ENCODE peak calls at places on chromosomes 13 and 19, in ten cellular contexts. N is breast epithelium, A is H1, H is IMR-90, Z is uterus, W is tibial nerve, E is Peyer's patch, I is ovary, F is NB4, G is thyroid gland. D is an unnamed sample.

GRCh38 chr13:42393573-42394360 is 121.8 kb downstream of the AKAP11 start:
- DNase-seq in N (no peak), A (no peak), H (no peak), Z (no peak), W (no peak), E (no peak), I (no peak), F (no peak), G (no peak), D (no peak)

GRCh38 chr13:64556391-64556790 is 2673.7 kb downstream of the PCDH9 start:
- DNase-seq in N (no peak), A (no peak), H (peak), Z (no peak), W (no peak), E (no peak), I (no peak), F (no peak), G (no peak), D (no peak)

GRCh38 chr19:3608750-3609322 is 2.2 kb upstream of the TBXA2R start:
- DNase-seq in N (no peak), A (no peak), H (no peak), Z (no peak), W (no peak), E (no peak), I (no peak), F (peak), G (no peak), D (no peak)

GRCh38 chr19:47305309-47305751 is 4.3 kb upstream of the C5AR1 start:
- DNase-seq in N (no peak), A (peak), H (peak), Z (peak), W (peak), E (peak), I (peak), F (peak), G (peak), D (peak)

GRCh38 chr13:44160549-44161278 is 212.9 kb upstream of the SERP2 start:
- DNase-seq in N (no peak), A (no peak), H (peak), Z (peak), W (no peak), E (no peak), I (no peak), F (no peak), G (no peak), D (no peak)

GRCh38 chr19:11693505-11694499 is 44.9 kb downstream of the ZNF823 start:
- DNase-seq in N (no peak), A (peak), H (peak), Z (no peak), W (no peak), E (no peak), I (no peak), F (peak), G (peak), D (no peak)

GRCh38 chr13:111790621-111791020 is 276.3 kb upstream of the SOX1 start:
- DNase-seq in N (no peak), A (no peak), H (no peak), Z (no peak), W (no peak), E (no peak), I (no peak), F (no peak), G (no peak), D (no peak)

GRCh38 chr13:66809496-66809895 is 420.6 kb downstream of the PCDH9 start:
- DNase-seq in N (no peak), A (no peak), H (peak), Z (no peak), W (no peak), E (no peak), I (no peak), F (no peak), G (no peak), D (no peak)

GRCh38 chr13:31199849-31200635 is at the start of gene B3GLCT:
- DNase-seq in N (peak), A (peak), H (peak), Z (peak), W (peak), E (peak), I (peak), F (peak), G (peak), D (peak)

GRCh38 chr13:78993792-78994191 is 334.8 kb upstream of the OBI1 start:
- DNase-seq in N (no peak), A (no peak), H (no peak), Z (no peak), W (no peak), E (no peak), I (no peak), F (no peak), G (no peak), D (no peak)

GRCh38 chr13:27915301-27916207 is 4.2 kb upstream of the PDX1 start:
- DNase-seq in N (no peak), A (no peak), H (no peak), Z (no peak), W (no peak), E (no peak), I (no peak), F (no peak), G (no peak), D (no peak)

GRCh38 chr19:52007436-52007804 is 591 bp downstream of the ZNF615 start:
- DNase-seq in N (no peak), A (no peak), H (no peak), Z (no peak), W (no peak), E (no peak), I (no peak), F (no peak), G (no peak), D (no peak)

GRCh38 chr19:44051654-44052402 is at the start of gene ZNF223:
- DNase-seq in N (peak), A (peak), H (peak), Z (peak), W (peak), E (peak), I (peak), F (peak), G (peak), D (peak)

GRCh38 chr13:110883539-110883938 is 31.3 kb downstream of the ANKRD10 start:
- DNase-seq in N (no peak), A (no peak), H (no peak), Z (no peak), W (no peak), E (no peak), I (no peak), F (no peak), G (no peak), D (no peak)

GRCh38 chr19:35545855-35546381 is 492 bp downstream of the TMEM147 start:
- DNase-seq in N (peak), A (no peak), H (no peak), Z (peak), W (no peak), E (peak), I (peak), F (peak), G (peak), D (peak)

GRCh38 chr19:51602189-51602854 is 27.9 kb downstream of the SIGLEC5 start:
- DNase-seq in N (no peak), A (no peak), H (no peak), Z (no peak), W (no peak), E (no peak), I (no peak), F (peak), G (no peak), D (peak)

GRCh38 chr19:38303517-38304351 is at the start of gene C19orf33:
- DNase-seq in N (peak), A (no peak), H (no peak), Z (no peak), W (no peak), E (peak), I (no peak), F (no peak), G (peak), D (peak)

GRCh38 chr19:10361569-10362011 is 18.8 kb downstream of the TYK2 start:
- DNase-seq in N (no peak), A (no peak), H (no peak), Z (no peak), W (no peak), E (no peak), I (no peak), F (peak), G (no peak), D (no peak)

GRCh38 chr19:10362259-10362658 is 18.1 kb downstream of the TYK2 start:
- DNase-seq in N (no peak), A (no peak), H (no peak), Z (no peak), W (no peak), E (no peak), I (no peak), F (no peak), G (no peak), D (no peak)

GRCh38 chr19:10364644-10365043 is 15.7 kb downstream of the TYK2 start:
- DNase-seq in N (no peak), A (no peak), H (no peak), Z (no peak), W (no peak), E (no peak), I (no peak), F (no peak), G (no peak), D (no peak)

GRCh38 chr19:10365518-10365917 is 14.9 kb downstream of the TYK2 start:
- DNase-seq in N (no peak), A (no peak), H (no peak), Z (no peak), W (no peak), E (no peak), I (no peak), F (no peak), G (no peak), D (no peak)

GRCh38 chr19:10363789-10364281 is 16.5 kb downstream of the TYK2 start:
- DNase-seq in N (no peak), A (no peak), H (no peak), Z (no peak), W (no peak), E (no peak), I (no peak), F (peak), G (no peak), D (no peak)
- TF ChIP-seq POLR2A in N (no peak), A (no peak), H (no peak), Z (no peak), W (no peak), E (no peak), I (no peak), F (no peak), G (no peak), D (no peak)

DNA sequence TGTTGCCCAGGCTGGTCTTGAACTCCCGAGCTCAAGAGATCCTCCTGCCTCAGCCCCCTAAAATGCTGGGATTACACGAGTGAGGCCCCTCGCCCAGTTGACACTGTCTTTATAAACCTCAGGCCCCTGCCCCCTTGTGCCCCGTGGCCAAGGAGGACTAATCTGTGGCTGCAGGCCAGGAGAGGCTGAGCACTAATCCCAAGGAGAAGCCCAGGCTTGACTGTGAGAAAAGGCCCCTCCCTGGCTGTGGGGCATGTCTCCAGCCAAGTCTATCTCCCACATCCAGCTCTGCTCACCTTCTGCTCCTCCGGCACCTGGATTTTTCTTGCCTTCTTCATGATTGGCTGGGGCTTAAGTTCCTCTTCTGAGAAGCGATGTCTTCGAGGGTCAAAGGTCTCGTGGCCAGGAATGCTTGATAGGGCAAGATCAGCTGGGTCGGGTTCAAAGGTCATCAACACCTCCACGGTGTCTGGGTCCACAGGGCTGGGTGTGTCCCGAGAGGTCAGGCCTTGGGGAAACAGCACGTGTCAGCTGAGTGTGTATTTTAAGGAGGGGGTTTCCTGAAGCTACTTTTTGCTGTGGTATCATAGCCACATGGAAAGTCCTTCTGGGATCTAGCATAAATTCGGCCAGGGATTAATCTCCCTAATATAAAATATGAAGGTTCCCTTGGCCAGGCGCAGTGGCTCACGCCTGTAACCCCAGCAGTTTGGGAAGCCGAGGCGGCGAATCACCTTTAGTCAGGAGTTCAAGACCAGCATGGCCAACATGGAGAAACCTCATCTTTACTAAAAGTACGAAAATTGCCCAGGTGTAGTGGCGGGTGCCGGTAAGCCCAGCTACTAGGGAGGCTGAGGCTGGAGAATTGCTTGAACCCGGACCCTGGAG is 3.8 kb downstream of the DBP start:
- DNase-seq in N (no peak), A (no peak), H (no peak), Z (no peak), W (no peak), E (peak), I (no peak), F (peak), G (peak), D (peak)
- TF ChIP-seq POLR2A in N (no peak), A (no peak), H (no peak), Z (no peak), W (no peak), E (peak), I (no peak), F (no peak), G (no peak), D (no peak)

DNA sequence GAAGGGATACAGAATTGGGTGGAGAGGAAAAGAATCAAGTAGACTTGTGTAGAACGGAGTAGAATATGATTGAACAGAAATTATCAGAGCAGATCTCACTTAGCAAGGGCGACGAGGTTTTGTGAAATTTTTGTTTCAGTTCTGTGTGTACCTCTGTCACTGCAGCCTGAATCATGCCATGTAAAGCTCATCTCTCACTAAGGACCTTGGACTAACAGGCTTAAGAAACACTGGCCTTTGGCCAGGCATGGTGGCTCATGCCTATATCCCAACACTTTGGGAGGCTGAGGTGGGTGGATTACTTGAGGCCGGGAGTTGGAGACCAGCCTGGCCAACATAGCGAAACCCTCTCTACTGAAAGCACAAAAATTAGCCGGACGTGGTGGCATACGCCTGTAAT is 62.6 kb downstream of the MYH14 start:
- DNase-seq in N (no peak), A (no peak), H (no peak), Z (no peak), W (no peak), E (no peak), I (no peak), F (no peak), G (no peak), D (no peak)
- TF ChIP-seq POLR2A in N (no peak), A (no peak), H (no peak), Z (no peak), W (no peak), E (no peak), I (no peak), F (no peak), G (no peak), D (no peak)

GRCh38 chr19:42246869-42247630 is 4.6 kb upstream of the GSK3A start:
- DNase-seq in N (no peak), A (no peak), H (peak), Z (no peak), W (no peak), E (no peak), I (no peak), F (no peak), G (no peak), D (no peak)
- TF ChIP-seq POLR2A in N (no peak), A (peak), H (no peak), Z (no peak), W (no peak), E (no peak), I (no peak), F (no peak), G (no peak), D (no peak)

DNA sequence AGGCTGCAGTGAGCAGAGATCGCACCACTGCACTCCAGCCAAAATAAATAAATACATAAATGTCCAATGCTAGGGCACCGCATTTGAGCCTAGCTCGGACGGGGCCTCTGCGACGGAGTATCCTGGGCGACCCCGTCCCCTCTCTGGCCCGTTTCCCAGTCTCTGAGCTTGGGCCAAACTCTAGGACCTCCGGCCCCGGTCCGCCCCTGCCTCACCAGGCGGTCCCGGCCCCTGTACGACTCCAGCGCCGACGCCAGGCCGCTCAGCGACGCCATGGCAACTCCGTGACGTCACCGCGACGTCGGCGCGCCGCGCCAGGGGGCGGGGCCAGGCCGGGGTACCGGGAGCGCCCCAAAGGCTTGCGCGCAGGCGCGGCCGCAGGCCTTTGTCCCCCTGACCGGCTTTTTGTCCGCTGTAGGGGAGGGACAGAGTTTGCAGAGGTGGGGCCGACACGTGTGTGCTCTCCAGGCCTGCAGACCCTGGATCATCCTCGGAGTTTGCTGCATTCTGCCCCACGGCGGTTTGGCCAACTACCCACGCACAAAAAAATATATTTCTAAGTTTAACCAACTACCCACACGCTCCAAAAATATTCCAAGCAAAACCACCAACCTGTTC is at the start of gene PEX11G:
- DNase-seq in N (peak), A (peak), H (peak), Z (peak), W (peak), E (peak), I (peak), F (peak), G (peak), D (peak)
- TF ChIP-seq POLR2A in N (peak), A (peak), H (peak), Z (peak), W (peak), E (peak), I (peak), F (no peak), G (peak), D (peak)

DNA sequence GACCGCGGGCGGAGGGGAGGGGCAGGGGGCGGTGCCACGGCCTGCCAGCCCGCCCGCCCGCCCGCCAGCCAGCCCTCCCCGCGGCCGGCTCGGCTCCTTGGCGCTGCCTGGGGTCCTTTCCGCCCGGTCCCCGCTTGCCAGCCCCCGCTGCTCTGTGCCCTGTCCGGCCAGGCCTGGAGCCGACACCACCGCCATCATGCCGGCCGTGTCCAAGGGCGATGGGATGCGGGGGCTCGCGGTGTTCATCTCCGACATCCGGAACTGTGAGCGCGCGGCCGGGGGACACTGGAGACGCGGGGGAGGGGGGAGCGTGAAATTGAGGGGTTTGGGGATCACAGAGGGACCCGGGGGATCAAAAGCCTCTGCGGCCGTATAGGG is at the start of gene AP2A1:
- DNase-seq in N (no peak), A (no peak), H (no peak), Z (no peak), W (peak), E (no peak), I (no peak), F (no peak), G (no peak), D (no peak)
- TF ChIP-seq POLR2A in N (no peak), A (no peak), H (no peak), Z (peak), W (peak), E (peak), I (peak), F (peak), G (peak), D (peak)

DNA sequence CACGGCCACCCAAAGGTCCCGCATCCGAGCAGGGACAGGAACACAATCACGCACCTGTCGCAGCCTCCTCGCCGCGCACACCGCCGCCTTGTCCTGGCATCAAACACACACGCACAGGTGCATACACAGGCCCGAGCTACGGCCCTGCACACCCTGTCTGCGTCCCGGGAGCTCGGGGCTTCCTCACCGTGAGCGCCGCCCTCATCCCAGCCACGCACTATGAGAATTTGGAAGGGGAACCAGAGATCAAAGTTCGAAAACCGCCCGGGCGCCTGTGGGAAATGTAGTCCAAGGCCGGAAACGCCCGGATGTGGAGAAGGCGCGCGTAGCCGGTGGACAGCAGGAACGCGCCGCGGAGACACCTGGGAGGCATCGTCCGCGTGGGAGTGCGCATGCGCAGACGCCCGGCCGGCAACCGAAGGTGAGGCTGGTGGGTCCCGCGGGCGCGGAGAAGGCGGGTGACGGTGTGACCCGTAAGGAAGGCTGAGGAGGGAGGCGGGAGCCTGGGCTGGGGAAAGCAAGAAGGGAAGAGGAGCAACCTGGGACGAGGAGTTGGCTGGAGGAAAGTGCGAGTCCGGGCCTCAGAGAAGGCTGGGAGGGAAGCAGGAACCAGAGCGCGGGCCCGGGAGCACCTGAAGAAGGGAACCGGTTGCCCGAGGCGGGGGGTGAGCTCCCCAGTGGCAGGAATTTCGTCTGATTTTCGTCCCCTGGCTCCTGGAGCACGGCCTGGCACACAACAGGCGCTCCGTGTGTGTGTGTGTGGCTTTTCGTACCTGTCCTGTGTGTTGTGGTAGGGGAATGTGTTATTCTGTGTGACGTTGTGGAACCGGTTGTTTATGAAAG is at the start of gene ZNF567:
- DNase-seq in N (peak), A (peak), H (peak), Z (peak), W (peak), E (peak), I (peak), F (peak), G (peak), D (peak)
- TF ChIP-seq POLR2A in N (peak), A (peak), H (no peak), Z (peak), W (peak), E (peak), I (peak), F (peak), G (peak), D (peak)

D was measured in transverse colon.